ENCODE peak calls at places on chromosomes 12 and 14, in seven cellular contexts. V is stimulated activated CD4-positive, alpha-beta T cell treated with anti-CD3 and anti-CD28 coated beads, Interleukin-15, amount 100 ng/mL, for 24 hours; G is iPS-NIHi11; K is pulmonary artery endothelial cell; P is left cardiac atrium; N is EL; E is GM19239. L is an unnamed sample.

GRCh38 chr12:89906824-89907223 is 198.2 kb upstream of the ATP2B1 start:
- DNase-seq in E (no peak), P (no peak), G (no peak), V (no peak), K (no peak), N (no peak), L (no peak)

GRCh38 chr12:114274131-114274530 is 131.8 kb downstream of the TBX5 start:
- DNase-seq in K (no peak), P (no peak), E (no peak), N (no peak), V (no peak), G (no peak), L (no peak)

GRCh38 chr12:38669530-38669929 is 235.9 kb downstream of the CPNE8 start:
- DNase-seq in G (no peak), N (no peak), P (no peak), E (no peak), V (no peak), K (no peak), L (no peak)

GRCh38 chr14:65141523-65141922 is 39.2 kb upstream of the MAX start:
- DNase-seq in E (no peak), G (no peak), P (no peak), V (no peak), K (no peak), N (no peak), L (no peak)

GRCh38 chr12:40156031-40156764 is 50.3 kb upstream of the SLC2A13 start:
- DNase-seq in K (no peak), V (no peak), P (no peak), E (no peak), N (no peak), G (no peak), L (no peak)

GRCh38 chr12:106918746-106919145 is 37.0 kb upstream of the TMEM263 start:
- DNase-seq in P (no peak), E (no peak), G (peak), N (no peak), V (no peak), K (no peak), L (no peak)

GRCh38 chr12:57616383-57617101 is 5.3 kb downstream of the ARHGEF25 start:
- DNase-seq in V (no peak), G (no peak), P (no peak), K (no peak), N (peak), E (no peak), L (no peak)

GRCh38 chr12:121795029-121795977 is 1.8 kb upstream of the RHOF start:
- DNase-seq in V (peak), E (peak), G (peak), K (no peak), P (peak), N (peak), L (peak)

GRCh38 chr12:107404981-107405380 is 280.6 kb upstream of the PWP1 start:
- DNase-seq in P (no peak), E (no peak), N (peak), K (no peak), V (peak), G (peak), L (no peak)

GRCh38 chr14:104515059-104515810 is 64.3 kb upstream of the C14orf180 start:
- DNase-seq in P (no peak), G (no peak), N (no peak), K (no peak), E (no peak), V (no peak), L (no peak)

GRCh38 chr12:58888131-58888783 is 32.0 kb downstream of the LRIG3 start:
- DNase-seq in P (peak), N (peak), K (peak), V (no peak), G (peak), E (no peak), L (no peak)

GRCh38 chr14:29757188-29757680 is 170.4 kb downstream of the PRKD1 start:
- DNase-seq in V (no peak), N (no peak), E (no peak), P (no peak), G (no peak), K (no peak), L (no peak)

GRCh38 chr14:31834616-31835015 is 242.5 kb upstream of the ARHGAP5 start:
- DNase-seq in V (no peak), P (no peak), N (peak), G (no peak), K (peak), E (no peak), L (no peak)

GRCh38 chr12:49502590-49502989 is 36.2 kb upstream of the KCNH3 start:
- DNase-seq in E (no peak), N (peak), P (no peak), K (no peak), G (no peak), V (no peak), L (no peak)

GRCh38 chr14:104475256-104475655 is 104.3 kb upstream of the C14orf180 start:
- DNase-seq in N (no peak), P (no peak), G (no peak), E (no peak), V (no peak), K (no peak), L (no peak)

GRCh38 chr12:101850199-101850598 is 19.4 kb upstream of the GNPTAB start:
- DNase-seq in K (no peak), G (no peak), E (no peak), N (no peak), V (no peak), P (no peak), L (no peak)

GRCh38 chr12:91367234-91367849 is 184.7 kb upstream of the DCN start:
- DNase-seq in G (peak), P (no peak), N (peak), V (no peak), K (no peak), E (no peak), L (no peak)

GRCh38 chr12:28021704-28022103 is 49.2 kb upstream of the PTHLH start:
- DNase-seq in K (no peak), E (no peak), V (no peak), N (no peak), G (no peak), P (no peak), L (no peak)

GRCh38 chr12:92505373-92506340 is 197.1 kb upstream of the PLEKHG7 start:
- DNase-seq in G (peak), N (no peak), P (peak), V (peak), K (no peak), E (no peak), L (peak)

GRCh38 chr12:1644523-1645438 is 15.8 kb downstream of the WNT5B start:
- DNase-seq in P (peak), K (peak), V (no peak), G (no peak), N (no peak), E (no peak), L (peak)

GRCh38 chr12:52189376-52190174 is 2.2 kb downstream of the KRT80 start:
- DNase-seq in G (no peak), V (no peak), K (no peak), E (no peak), P (no peak), N (peak), L (no peak)

GRCh38 chr12:1104088-1104800 is 113.2 kb downstream of the ERC1 start:
- DNase-seq in K (no peak), G (no peak), E (no peak), V (no peak), N (no peak), P (no peak), L (no peak)